ENCODE peak calls at places on chromosomes 2 and 18, in six cellular contexts. One of them, this sample, is unnamed.

GRCh38 chr2:171864357-171864985 is 29.6 kb downstream of the SLC25A12 start:
- DNase-seq in cardiac fibroblast: no peak
- DNase-seq in K562: no peak
- DNase-seq in RWPE1: no peak
- DNase-seq in AG10803: no peak
- DNase-seq in A549: no peak
- DNase-seq in this sample: no peak

GRCh38 chr2:31831585-31831984 is 179.2 kb downstream of the MEMO1 start:
- DNase-seq in RWPE1: peak
- DNase-seq in K562: no peak
- DNase-seq in AG10803: no peak
- DNase-seq in cardiac fibroblast: no peak
- DNase-seq in A549: no peak
- DNase-seq in this sample: no peak

GRCh38 chr2:37020212-37020886 is 54.0 kb upstream of the STRN start:
- DNase-seq in K562: no peak
- DNase-seq in AG10803: peak
- DNase-seq in RWPE1: no peak
- DNase-seq in cardiac fibroblast: peak
- DNase-seq in A549: no peak
- DNase-seq in this sample: peak

GRCh38 chr18:23627964-23628363 is 34.7 kb downstream of the ANKRD29 start:
- DNase-seq in cardiac fibroblast: no peak
- DNase-seq in AG10803: no peak
- DNase-seq in RWPE1: no peak
- DNase-seq in K562: no peak
- DNase-seq in A549: no peak
- DNase-seq in this sample: no peak

GRCh38 chr2:101357386-101357785 is 29.9 kb downstream of the CREG2 start:
- DNase-seq in K562: no peak
- DNase-seq in cardiac fibroblast: no peak
- DNase-seq in A549: no peak
- DNase-seq in RWPE1: no peak
- DNase-seq in AG10803: peak
- DNase-seq in this sample: no peak

GRCh38 chr2:190361572-190361971 is 18.2 kb downstream of the INPP1 start:
- DNase-seq in RWPE1: no peak
- DNase-seq in A549: no peak
- DNase-seq in K562: no peak
- DNase-seq in cardiac fibroblast: no peak
- DNase-seq in AG10803: no peak
- DNase-seq in this sample: no peak

GRCh38 chr2:176134978-176135575 is 5.6 kb downstream of the HOXD8 start:
- DNase-seq in K562: no peak
- DNase-seq in AG10803: peak
- DNase-seq in A549: no peak
- DNase-seq in RWPE1: no peak
- DNase-seq in cardiac fibroblast: no peak
- DNase-seq in this sample: no peak

GRCh38 chr18:80103231-80103630 is 5.8 kb upstream of the ADNP2 start:
- DNase-seq in AG10803: peak
- DNase-seq in K562: no peak
- DNase-seq in RWPE1: no peak
- DNase-seq in A549: no peak
- DNase-seq in cardiac fibroblast: peak
- DNase-seq in this sample: no peak

GRCh38 chr2:119182046-119182445 is 23.5 kb upstream of the C1QL2 start:
- DNase-seq in RWPE1: no peak
- DNase-seq in K562: no peak
- DNase-seq in cardiac fibroblast: no peak
- DNase-seq in AG10803: no peak
- DNase-seq in A549: no peak
- DNase-seq in this sample: no peak

GRCh38 chr2:39099311-39099710 is 21.5 kb downstream of the SOS1 start:
- DNase-seq in K562: no peak
- DNase-seq in RWPE1: no peak
- DNase-seq in cardiac fibroblast: no peak
- DNase-seq in AG10803: no peak
- DNase-seq in A549: no peak
- DNase-seq in this sample: no peak

GRCh38 chr2:28726177-28726576 is 25.5 kb upstream of the PPP1CB start:
- DNase-seq in AG10803: no peak
- DNase-seq in K562: no peak
- DNase-seq in RWPE1: no peak
- DNase-seq in cardiac fibroblast: no peak
- DNase-seq in A549: no peak
- DNase-seq in this sample: no peak

GRCh38 chr2:28356095-28356911 is 36.4 kb upstream of the FOSL2 start:
- DNase-seq in A549: no peak
- DNase-seq in RWPE1: peak
- DNase-seq in K562: peak
- DNase-seq in AG10803: peak
- DNase-seq in cardiac fibroblast: peak
- DNase-seq in this sample: peak

GRCh38 chr2:159460227-159460626 is 156.1 kb downstream of the BAZ2B start:
- DNase-seq in RWPE1: no peak
- DNase-seq in cardiac fibroblast: no peak
- DNase-seq in A549: no peak
- DNase-seq in AG10803: no peak
- DNase-seq in K562: no peak
- DNase-seq in this sample: no peak

GRCh38 chr2:159124441-159124911 is 156.0 kb downstream of the TANC1 start:
- DNase-seq in AG10803: peak
- DNase-seq in RWPE1: peak
- DNase-seq in A549: peak
- DNase-seq in cardiac fibroblast: peak
- DNase-seq in K562: no peak
- DNase-seq in this sample: no peak

GRCh38 chr18:37460616-37461015 is 105.0 kb downstream of the CELF4 start:
- DNase-seq in A549: no peak
- DNase-seq in RWPE1: no peak
- DNase-seq in K562: no peak
- DNase-seq in cardiac fibroblast: peak
- DNase-seq in AG10803: peak
- DNase-seq in this sample: no peak

GRCh38 chr2:174752403-174753037 is 11.8 kb downstream of the CHRNA1 start:
- DNase-seq in A549: no peak
- DNase-seq in RWPE1: no peak
- DNase-seq in cardiac fibroblast: no peak
- DNase-seq in K562: no peak
- DNase-seq in AG10803: no peak
- DNase-seq in this sample: no peak

GRCh38 chr18:3520230-3521085 is 70.5 kb downstream of the TGIF1 start:
- DNase-seq in RWPE1: no peak
- DNase-seq in AG10803: no peak
- DNase-seq in cardiac fibroblast: no peak
- DNase-seq in A549: no peak
- DNase-seq in K562: no peak
- DNase-seq in this sample: no peak

GRCh38 chr18:8536922-8537321 is 72.3 kb upstream of the RAB12 start:
- DNase-seq in AG10803: no peak
- DNase-seq in RWPE1: no peak
- DNase-seq in cardiac fibroblast: no peak
- DNase-seq in K562: no peak
- DNase-seq in A549: no peak
- DNase-seq in this sample: no peak

GRCh38 chr2:76599732-76600368 is 889.1 kb upstream of the GCFC2 start:
- DNase-seq in A549: peak
- DNase-seq in RWPE1: peak
- DNase-seq in K562: peak
- DNase-seq in AG10803: peak
- DNase-seq in cardiac fibroblast: peak
- DNase-seq in this sample: no peak

GRCh38 chr18:56576826-56577573 is 61.4 kb downstream of the TXNL1 start:
- DNase-seq in AG10803: peak
- DNase-seq in K562: no peak
- DNase-seq in A549: no peak
- DNase-seq in RWPE1: no peak
- DNase-seq in cardiac fibroblast: peak
- DNase-seq in this sample: no peak

GRCh38 chr2:234091432-234091879 is 41.0 kb downstream of the SPP2 start:
- DNase-seq in A549: no peak
- DNase-seq in AG10803: no peak
- DNase-seq in K562: no peak
- DNase-seq in RWPE1: peak
- DNase-seq in cardiac fibroblast: peak
- DNase-seq in this sample: no peak

GRCh38 chr2:28360066-28360741 is 32.5 kb upstream of the FOSL2 start:
- DNase-seq in K562: no peak
- DNase-seq in cardiac fibroblast: no peak
- DNase-seq in RWPE1: no peak
- DNase-seq in A549: no peak
- DNase-seq in AG10803: no peak
- DNase-seq in this sample: no peak

GRCh38 chr18:34207344-34207851 is 17.3 kb downstream of the NOL4 start:
- DNase-seq in RWPE1: no peak
- DNase-seq in AG10803: no peak
- DNase-seq in A549: no peak
- DNase-seq in cardiac fibroblast: no peak
- DNase-seq in K562: no peak
- DNase-seq in this sample: no peak

GRCh38 chr18:3715223-3716080 is 265.5 kb downstream of the TGIF1 start:
- DNase-seq in cardiac fibroblast: no peak
- DNase-seq in K562: no peak
- DNase-seq in RWPE1: no peak
- DNase-seq in A549: no peak
- DNase-seq in AG10803: no peak
- DNase-seq in this sample: no peak

GRCh38 chr2:8469709-8470493 is 212.0 kb upstream of the ID2 start:
- DNase-seq in cardiac fibroblast: no peak
- DNase-seq in A549: no peak
- DNase-seq in K562: no peak
- DNase-seq in RWPE1: no peak
- DNase-seq in AG10803: no peak
- DNase-seq in this sample: no peak

GRCh38 chr2:65000619-65001018 is 11.4 kb downstream of the SLC1A4 start:
- DNase-seq in K562: no peak
- DNase-seq in A549: no peak
- DNase-seq in RWPE1: no peak
- DNase-seq in cardiac fibroblast: no peak
- DNase-seq in AG10803: no peak
- DNase-seq in this sample: no peak

GRCh38 chr2:229712125-229712524 is 2.2 kb downstream of the DNER start:
- DNase-seq in cardiac fibroblast: peak
- DNase-seq in RWPE1: no peak
- DNase-seq in A549: no peak
- DNase-seq in AG10803: no peak
- DNase-seq in K562: no peak
- DNase-seq in this sample: no peak
- TF ChIP-seq CTCF in cardiac fibroblast: no peak
- TF ChIP-seq CTCF in RWPE1: peak
- TF ChIP-seq CTCF in A549: peak
- TF ChIP-seq CTCF in AG10803: no peak
- TF ChIP-seq CTCF in K562: no peak
- TF ChIP-seq CTCF in this sample: no peak

GRCh38 chr2:19649107-19649506 is 252.7 kb downstream of the TTC32 start:
- DNase-seq in cardiac fibroblast: peak
- DNase-seq in AG10803: peak
- DNase-seq in A549: no peak
- DNase-seq in RWPE1: no peak
- DNase-seq in K562: no peak
- DNase-seq in this sample: no peak
- TF ChIP-seq CTCF in cardiac fibroblast: no peak
- TF ChIP-seq CTCF in AG10803: peak
- TF ChIP-seq CTCF in A549: no peak
- TF ChIP-seq CTCF in RWPE1: no peak
- TF ChIP-seq CTCF in K562: no peak
- TF ChIP-seq CTCF in this sample: no peak

GRCh38 chr2:20755132-20755800 is 67.6 kb downstream of the LDAH start:
- DNase-seq in A549: no peak
- DNase-seq in cardiac fibroblast: peak
- DNase-seq in RWPE1: no peak
- DNase-seq in K562: no peak
- DNase-seq in AG10803: no peak
- DNase-seq in this sample: no peak
- TF ChIP-seq CTCF in A549: no peak
- TF ChIP-seq CTCF in cardiac fibroblast: no peak
- TF ChIP-seq CTCF in RWPE1: no peak
- TF ChIP-seq CTCF in K562: peak
- TF ChIP-seq CTCF in AG10803: peak
- TF ChIP-seq CTCF in this sample: no peak

DNA sequence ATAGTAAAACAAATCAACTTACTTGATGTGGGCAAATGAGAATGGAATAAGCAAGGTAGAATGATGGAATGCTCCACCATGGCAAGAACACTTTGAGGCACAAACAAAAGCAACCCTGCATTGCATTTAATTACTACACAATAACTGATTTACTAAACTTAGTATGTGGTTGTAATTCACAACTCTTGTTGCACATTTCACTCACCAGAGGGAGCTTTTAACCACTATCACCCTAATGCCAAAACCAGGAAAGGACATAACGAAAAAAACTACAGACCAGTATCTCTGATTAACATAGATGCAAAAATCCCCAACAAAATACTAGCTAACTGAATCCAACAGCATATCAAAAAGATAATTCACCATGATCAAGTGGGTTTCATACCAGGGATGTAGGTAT is 659.8 kb downstream of the CPS1 start:
- DNase-seq in cardiac fibroblast: peak
- DNase-seq in A549: no peak
- DNase-seq in K562: no peak
- DNase-seq in RWPE1: peak
- DNase-seq in AG10803: no peak
- DNase-seq in this sample: no peak
- TF ChIP-seq CTCF in cardiac fibroblast: peak
- TF ChIP-seq CTCF in A549: no peak
- TF ChIP-seq CTCF in K562: no peak
- TF ChIP-seq CTCF in RWPE1: no peak
- TF ChIP-seq CTCF in AG10803: no peak
- TF ChIP-seq CTCF in this sample: no peak

DNA sequence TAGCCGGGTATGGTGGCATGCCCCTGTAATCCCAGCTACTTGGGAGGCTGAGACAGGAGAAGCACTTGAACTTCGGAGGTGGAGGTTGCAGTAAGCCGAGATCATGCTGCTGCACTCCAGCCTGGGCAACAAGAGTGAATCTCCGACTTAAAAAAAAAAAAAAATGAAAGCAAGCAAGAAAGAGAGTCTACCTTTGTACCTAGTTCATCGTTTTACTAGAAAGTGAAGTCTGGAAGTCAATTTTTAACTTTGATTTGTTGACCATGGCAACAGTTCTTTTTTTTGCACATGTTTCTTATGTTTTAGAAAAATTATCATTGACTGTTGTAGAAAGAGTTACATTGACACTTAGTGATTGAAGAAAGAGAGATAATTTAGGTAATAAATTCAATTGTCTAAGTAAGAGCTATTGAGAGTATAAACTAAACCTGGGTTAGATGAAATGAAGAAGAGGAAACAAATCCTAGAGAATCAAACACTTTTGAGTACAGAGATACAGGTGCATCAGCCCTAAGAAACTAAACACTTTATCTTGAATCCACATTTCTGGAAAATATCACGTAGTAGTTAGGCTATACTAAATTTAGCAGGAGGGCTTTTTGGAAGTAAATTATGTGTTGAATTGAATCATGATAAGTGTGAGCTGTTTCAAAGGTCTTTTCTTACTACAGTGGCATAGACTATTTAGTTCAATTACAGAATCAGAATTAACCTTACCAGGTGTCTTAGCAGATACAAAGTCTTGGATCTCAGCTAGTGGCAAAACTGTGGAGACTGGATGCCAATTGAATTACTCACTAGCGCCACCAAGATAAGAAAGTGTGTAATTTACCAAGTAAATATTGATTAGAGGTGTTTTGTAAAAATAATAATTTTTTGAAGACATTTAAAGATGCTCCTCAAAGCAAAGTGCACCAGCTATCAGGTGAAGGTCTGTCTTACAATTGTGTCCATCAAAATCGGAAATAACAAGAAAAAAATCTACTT is 303.4 kb upstream of the NRXN1 start:
- DNase-seq in cardiac fibroblast: no peak
- DNase-seq in K562: no peak
- DNase-seq in RWPE1: no peak
- DNase-seq in A549: no peak
- DNase-seq in AG10803: no peak
- DNase-seq in this sample: no peak
- TF ChIP-seq CTCF in cardiac fibroblast: no peak
- TF ChIP-seq CTCF in K562: no peak
- TF ChIP-seq CTCF in RWPE1: no peak
- TF ChIP-seq CTCF in A549: no peak
- TF ChIP-seq CTCF in AG10803: no peak
- TF ChIP-seq CTCF in this sample: no peak

This sample was measured in omental fat pad.